ENCODE peak calls at places on chromosomes 7 and 10, in four cellular contexts. G is hippocampal formation; W is NK-92 treated with Interleukin-12 subunit alpha and Interleukin-12 subunit beta, amount 100 ng/mL, for 24 hours; I is hepatocyte. H is an unnamed sample.

GRCh38 chr7:105643384-105643783 is 62.1 kb upstream of the EFCAB10 start:
- DNase-seq in G (no peak), W (no peak), I (no peak), H (no peak)

GRCh38 chr7:33597181-33597580 is 308.2 kb upstream of the BMPER start:
- DNase-seq in G (no peak), W (no peak), I (no peak), H (no peak)

GRCh38 chr7:123871998-123872867 is 27.3 kb downstream of the HYAL4 start:
- DNase-seq in G (no peak), W (no peak), I (peak; percentile 77), H (peak; percentile 28)

GRCh38 chr7:30869794-30870491 is 41.7 kb upstream of the AQP1 start:
- DNase-seq in G (no peak), W (no peak), I (no peak), H (no peak)

GRCh38 chr7:16915405-16915804 is 33.6 kb upstream of the AGR3 start:
- DNase-seq in G (no peak), W (no peak), I (no peak), H (no peak)

GRCh38 chr7:108016841-108017775 is 14.1 kb upstream of the LAMB1 start:
- DNase-seq in G (no peak), W (no peak), I (peak; percentile 38), H (peak; percentile 56)

GRCh38 chr7:28854750-28855074 is 103.4 kb downstream of the TRIL start:
- DNase-seq in G (no peak), W (no peak), I (no peak), H (no peak)

GRCh38 chr10:113927440-113927839 is 73.0 kb downstream of the NHLRC2 start:
- DNase-seq in G (no peak), W (no peak), I (no peak), H (no peak)

GRCh38 chr7:138478499-138478908 is 18.4 kb downstream of the TRIM24 start:
- DNase-seq in G (no peak), W (no peak), I (no peak), H (no peak)

GRCh38 chr7:42143605-42144252 is 93.3 kb downstream of the GLI3 start:
- DNase-seq in G (no peak), W (no peak), I (no peak), H (no peak)

GRCh38 chr7:111439977-111440376 is 122.3 kb downstream of the IMMP2L start:
- DNase-seq in G (no peak), W (no peak), I (no peak), H (no peak)

GRCh38 chr10:9922123-9922685 is 1095.5 kb upstream of the CELF2 start:
- DNase-seq in G (peak; percentile 3), W (no peak), I (no peak), H (no peak)

GRCh38 chr10:131777162-131777561 is 123.6 kb upstream of the PPP2R2D start:
- DNase-seq in G (no peak), W (no peak), I (no peak), H (no peak)

GRCh38 chr10:29535012-29535777 is 99.6 kb downstream of the SVIL start:
- DNase-seq in G (peak; percentile 57), W (no peak), I (peak; percentile 81), H (no peak)

GRCh38 chr10:91700273-91700672 is 67.4 kb upstream of the PPP1R3C start:
- DNase-seq in G (no peak), W (no peak), I (no peak), H (no peak)

GRCh38 chr7:6631605-6632004 is 5.5 kb upstream of the ZNF316 start:
- DNase-seq in G (no peak), W (no peak), I (no peak), H (no peak)

GRCh38 chr10:44196008-44196320 is 188.9 kb downstream of the CXCL12 start:
- DNase-seq in G (no peak), W (no peak), I (no peak), H (no peak)

GRCh38 chr7:35975851-35976454 is 175.1 kb downstream of the SEPTIN7 start:
- DNase-seq in G (peak; percentile 50), W (no peak), I (peak; percentile 86), H (peak; percentile 12)

GRCh38 chr10:68419376-68419775 is 12.3 kb upstream of the RUFY2 start:
- DNase-seq in G (no peak), W (no peak), I (no peak), H (no peak)

GRCh38 chr7:141946874-141947273 is at the start of gene CLEC5A:
- DNase-seq in G (no peak), W (no peak), I (no peak), H (no peak)

GRCh38 chr7:68691261-68692216 is 906.7 kb upstream of the AUTS2 start:
- DNase-seq in G (no peak), W (no peak), I (peak; percentile 23), H (no peak)

GRCh38 chr10:118875087-118875486 is 120.3 kb upstream of the CACUL1 start:
- DNase-seq in G (no peak), W (no peak), I (no peak), H (no peak)

GRCh38 chr7:153507885-153508284 is 544.3 kb upstream of the DPP6 start:
- DNase-seq in G (no peak), W (no peak), I (no peak), H (no peak)

GRCh38 chr7:22665816-22666375 is 61.1 kb upstream of the IL6 start:
- DNase-seq in G (no peak), W (peak; percentile 6), I (no peak), H (no peak)

GRCh38 chr10:71649631-71650030 is 69.9 kb downstream of the C10orf105 start:
- DNase-seq in G (no peak), W (no peak), I (no peak), H (no peak)

GRCh38 chr7:1779445-1779844 is 109.4 kb downstream of the ELFN1 start:
- DNase-seq in G (no peak), W (no peak), I (no peak), H (no peak)

GRCh38 chr7:107939472-107940145 is 48.6 kb downstream of the DLD start:
- DNase-seq in G (no peak), W (no peak), I (no peak), H (no peak)

GRCh38 chr7:128030263-128030998 is 806 bp downstream of the LRRC4 start:
- DNase-seq in G (no peak), W (no peak), I (no peak), H (no peak)

GRCh38 chr10:99917963-99918825 is 91.6 kb downstream of the DNMBP start:
- DNase-seq in G (no peak), W (no peak), I (peak; percentile 72), H (peak; percentile 28)

GRCh38 chr7:74217455-74218342 is 7.9 kb downstream of the LAT2 start:
- DNase-seq in G (peak; percentile 17), W (no peak), I (no peak), H (no peak)

GRCh38 chr7:375901-376305 is 85.9 kb downstream of the FOXL3 start:
- DNase-seq in G (no peak), W (no peak), I (no peak), H (no peak)

GRCh38 chr10:69331161-69331560 is 52.9 kb downstream of the HK1 start:
- DNase-seq in G (no peak), W (no peak), I (no peak), H (no peak)

GRCh38 chr7:151046603-151047573 is 1.4 kb upstream of the ASIC3 start:
- DNase-seq in G (no peak), W (no peak), I (peak; percentile 50), H (no peak)

GRCh38 chr10:90614631-90615030 is 243.2 kb downstream of the HTR7 start:
- DNase-seq in G (no peak), W (no peak), I (no peak), H (no peak)

GRCh38 chr7:2169923-2170575 is 62.7 kb downstream of the MAD1L1 start:
- DNase-seq in G (no peak), W (no peak), I (no peak), H (no peak)

GRCh38 chr7:47188653-47189315 is 393.1 kb downstream of the TNS3 start:
- DNase-seq in G (no peak), W (no peak), I (no peak), H (no peak)

GRCh38 chr7:28017372-28017771 is 163.2 kb downstream of the JAZF1 start:
- DNase-seq in G (no peak), W (no peak), I (no peak), H (no peak)

GRCh38 chr10:122145113-122145512 is 126.0 kb upstream of the BTBD16 start:
- DNase-seq in G (no peak), W (no peak), I (no peak), H (no peak)

GRCh38 chr7:46054290-46054689 is 133.2 kb upstream of the IGFBP3 start:
- DNase-seq in G (no peak), W (no peak), I (no peak), H (no peak)

H was measured in SW 1271.